ENCODE peak calls at places on chromosomes 12 and 14, in five cellular contexts. W, G, R, O and Y are unnamed samples.
A peak's percentile ranks its signal among the peaks of the same experiment; 100 is the strongest.

GRCh38 chr14:89701079-89702043 is 253.2 kb downstream of the EFCAB11 start:
- DNase-seq in W (peak; percentile 92), G (peak; percentile 85), R (peak; percentile 80), O (peak; percentile 55), Y (peak; percentile 91)

GRCh38 chr12:124828264-124829007 is 35.2 kb downstream of the SCARB1 start:
- DNase-seq in W (no peak), G (no peak), R (no peak), O (no peak), Y (no peak)

GRCh38 chr14:92513204-92513965 is at the start of gene RIN3:
- DNase-seq in W (peak; percentile 62), G (no peak), R (peak; percentile 46), O (no peak), Y (peak; percentile 77)

GRCh38 chr14:52783211-52783610 is 8.2 kb downstream of the GNPNAT1 start:
- DNase-seq in W (no peak), G (no peak), R (no peak), O (no peak), Y (no peak)

GRCh38 chr14:56002876-56003625 is 115.2 kb upstream of the PELI2 start:
- DNase-seq in W (peak; percentile 66), G (no peak), R (no peak), O (no peak), Y (no peak)

GRCh38 chr12:67519824-67520433 is 128.6 kb upstream of the DYRK2 start:
- DNase-seq in W (no peak), G (no peak), R (no peak), O (no peak), Y (no peak)

GRCh38 chr14:58353516-58354299 is 42.0 kb upstream of the TOMM20L start:
- DNase-seq in W (no peak), G (no peak), R (no peak), O (no peak), Y (no peak)

GRCh38 chr14:77485901-77486678 is 12.5 kb downstream of the ISM2 start:
- DNase-seq in W (no peak), G (no peak), R (no peak), O (no peak), Y (no peak)

GRCh38 chr14:65373671-65374039 is 38.9 kb upstream of the FUT8 start:
- DNase-seq in W (no peak), G (no peak), R (no peak), O (peak; percentile 60), Y (no peak)

GRCh38 chr14:23445773-23446172 is 10.3 kb upstream of the MYH7 start:
- DNase-seq in W (no peak), G (no peak), R (no peak), O (no peak), Y (no peak)

GRCh38 chr12:67540920-67541624 is 107.5 kb upstream of the DYRK2 start:
- DNase-seq in W (no peak), G (no peak), R (no peak), O (no peak), Y (no peak)

GRCh38 chr12:29510591-29511174 is 13.2 kb upstream of the OVCH1 start:
- DNase-seq in W (no peak), G (no peak), R (no peak), O (no peak), Y (no peak)

GRCh38 chr12:110619534-110619953 is 5.6 kb downstream of the TCTN1 start:
- DNase-seq in W (peak; percentile 61), G (no peak), R (no peak), O (no peak), Y (no peak)

GRCh38 chr12:76266797-76267196 is 81.4 kb downstream of the BBS10 start:
- DNase-seq in W (no peak), G (peak; percentile 6), R (no peak), O (no peak), Y (peak; percentile 82)

GRCh38 chr12:28065889-28066630 is 93.5 kb upstream of the PTHLH start:
- DNase-seq in W (no peak), G (no peak), R (no peak), O (no peak), Y (no peak)

GRCh38 chr12:120168337-120168736 is 26.2 kb downstream of the GCN1 start:
- DNase-seq in W (no peak), G (no peak), R (no peak), O (no peak), Y (no peak)

GRCh38 chr12:100267603-100268281 is 765 bp downstream of the SCYL2 start:
- DNase-seq in W (peak; percentile 34), G (no peak), R (no peak), O (no peak), Y (no peak)

GRCh38 chr14:33990790-33991189 is 39.9 kb upstream of the EGLN3 start:
- DNase-seq in W (no peak), G (no peak), R (no peak), O (no peak), Y (no peak)

GRCh38 chr14:24695265-24696241 is 61.6 kb upstream of the GZMB start:
- DNase-seq in W (no peak), G (no peak), R (no peak), O (no peak), Y (no peak)

GRCh38 chr12:42407306-42407705 is 81.3 kb downstream of the PPHLN1 start:
- DNase-seq in W (no peak), G (no peak), R (no peak), O (no peak), Y (no peak)

GRCh38 chr14:81252278-81252677 is 31.5 kb upstream of the GTF2A1 start:
- DNase-seq in W (no peak), G (no peak), R (no peak), O (no peak), Y (no peak)

GRCh38 chr12:10214131-10214876 is 1.6 kb downstream of the GABARAPL1 start:
- DNase-seq in W (no peak), G (no peak), R (no peak), O (peak; percentile 51), Y (no peak)

GRCh38 chr12:66061557-66062279 is 68.8 kb downstream of the LLPH start:
- DNase-seq in W (no peak), G (no peak), R (no peak), O (no peak), Y (no peak)